ENCODE peak calls at places on chromosomes 7 and 10, in six cellular contexts. O is upper lobe of right lung, J is fibroblast of lung, F is PC-3, V is BE2C, E is iPS DF 6.9. K is an unnamed sample.

GRCh38 chr10:97140284-97140846 is 45.4 kb downstream of the SLIT1 start:
- DNase-seq in O (no peak), J (no peak), F (no peak), V (no peak), E (no peak), K (no peak)

GRCh38 chr10:26612151-26612915 is 85.2 kb upstream of the PDSS1 start:
- DNase-seq in O (no peak), J (no peak), F (no peak), V (no peak), E (no peak), K (no peak)

GRCh38 chr7:134741901-134742635 is 37.4 kb upstream of the CALD1 start:
- DNase-seq in O (no peak), J (no peak), F (no peak), V (no peak), E (peak; percentile 27), K (no peak)

GRCh38 chr7:5646846-5647245 is 134.6 kb downstream of the RNF216 start:
- DNase-seq in O (no peak), J (peak; percentile 71), F (no peak), V (no peak), E (no peak), K (no peak)

GRCh38 chr10:92087750-92088395 is 164.3 kb downstream of the BTAF1 start:
- DNase-seq in O (no peak), J (peak; percentile 86), F (peak; percentile 89), V (peak; percentile 76), E (peak; percentile 70), K (peak; percentile 47)

GRCh38 chr10:324593-324992 is 189.3 kb downstream of the ZMYND11 start:
- DNase-seq in O (peak; percentile 33), J (no peak), F (no peak), V (no peak), E (no peak), K (no peak)

GRCh38 chr7:17580141-17580540 is 281.7 kb downstream of the AHR start:
- DNase-seq in O (no peak), J (peak; percentile 60), F (peak; percentile 54), V (no peak), E (no peak), K (no peak)

GRCh38 chr7:77657427-77658331 is 38.6 kb upstream of the RSBN1L start:
- DNase-seq in O (no peak), J (peak; percentile 61), F (peak; percentile 74), V (peak; percentile 24), E (no peak), K (no peak)

GRCh38 chr10:82160291-82160690 is 285.3 kb downstream of the NRG3 start:
- DNase-seq in O (no peak), J (no peak), F (no peak), V (no peak), E (no peak), K (no peak)

GRCh38 chr10:7480742-7481381 is 70.0 kb upstream of the SFMBT2 start:
- DNase-seq in O (no peak), J (no peak), F (no peak), V (no peak), E (no peak), K (no peak)

GRCh38 chr10:69866688-69867461 is 65.2 kb downstream of the COL13A1 start:
- DNase-seq in O (no peak), J (peak; percentile 76), F (no peak), V (peak; percentile 49), E (no peak), K (no peak)

GRCh38 chr10:93600861-93601773 is at the start of gene RBP4:
- DNase-seq in O (peak; percentile 69), J (peak; percentile 33), F (peak; percentile 30), V (peak; percentile 13), E (no peak), K (no peak)

GRCh38 chr10:117391436-117392205 is 16.4 kb upstream of the PDZD8 start:
- DNase-seq in O (no peak), J (no peak), F (no peak), V (no peak), E (no peak), K (no peak)

GRCh38 chr10:49679480-49679893 is at the start of gene C10orf53:
- DNase-seq in O (no peak), J (peak; percentile 37), F (no peak), V (peak; percentile 90), E (peak; percentile 41), K (no peak)

GRCh38 chr7:23268746-23269145 is 22.2 kb downstream of the GPNMB start:
- DNase-seq in O (no peak), J (no peak), F (peak; percentile 52), V (no peak), E (no peak), K (no peak)

GRCh38 chr7:41984888-41985287 is 252.1 kb downstream of the GLI3 start:
- DNase-seq in O (no peak), J (peak; percentile 73), F (peak; percentile 37), V (no peak), E (no peak), K (no peak)

GRCh38 chr10:86233131-86233530 is 133.5 kb downstream of the GRID1 start:
- DNase-seq in O (no peak), J (no peak), F (no peak), V (peak; percentile 32), E (no peak), K (no peak)

GRCh38 chr7:46764100-46764941 is 817.6 kb downstream of the TNS3 start:
- DNase-seq in O (no peak), J (peak; percentile 97), F (peak; percentile 97), V (peak; percentile 90), E (no peak), K (peak; percentile 30)

GRCh38 chr10:11011966-11012365 is 5.7 kb upstream of the CELF2 start:
- DNase-seq in O (no peak), J (no peak), F (no peak), V (no peak), E (no peak), K (no peak)

GRCh38 chr10:119022846-119023552 is 6.5 kb upstream of the NANOS1 start:
- DNase-seq in O (no peak), J (peak; percentile 72), F (peak; percentile 82), V (peak; percentile 54), E (no peak), K (no peak)

DNA sequence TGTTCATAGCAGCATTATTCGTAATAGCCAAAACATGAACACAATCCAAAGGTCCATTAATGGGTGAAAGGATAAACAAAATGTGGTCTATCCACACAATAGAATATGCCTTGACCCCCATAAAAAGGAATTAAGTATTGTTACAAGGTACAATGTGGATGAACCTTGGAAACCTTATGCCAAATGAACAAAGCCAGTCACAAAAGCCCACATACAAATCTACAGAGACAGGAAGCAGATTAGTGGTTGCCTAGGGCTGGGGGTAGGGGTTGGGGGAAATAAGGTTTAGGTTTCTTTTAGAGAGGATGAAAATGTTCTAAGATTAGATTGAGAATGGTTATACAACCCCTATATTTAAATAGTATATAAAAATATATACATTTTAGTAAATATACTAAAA is 34.8 kb downstream of the PIP4K2A start:
- DNase-seq in O (no peak), J (no peak), F (no peak), V (no peak), E (no peak), K (no peak)
- H3K4me1 ChIP-seq in O (peaks cover 52% of the 10 kb centered on the region), J (peaks cover 6% of the 10 kb centered on the region), F (peaks cover 44% of the 10 kb centered on the region), V (peaks cover 29% of the 10 kb centered on the region), E (peaks cover 8% of the 10 kb centered on the region), K (peaks cover 29% of the 10 kb centered on the region)

GRCh38 chr10:129758180-129758579 is 205.9 kb downstream of the EBF3 start:
- DNase-seq in O (peak; percentile 29), J (no peak), F (no peak), V (no peak), E (no peak), K (no peak)

GRCh38 chr10:129756912-129757861 is 206.9 kb downstream of the EBF3 start:
- DNase-seq in O (peak; percentile 62), J (no peak), F (no peak), V (no peak), E (no peak), K (peak; percentile 20)

GRCh38 chr10:129755075-129756020 is 208.7 kb downstream of the EBF3 start:
- DNase-seq in O (peak; percentile 34), J (no peak), F (no peak), V (no peak), E (no peak), K (no peak)

GRCh38 chr10:129758591-129759021 is 205.5 kb downstream of the EBF3 start:
- DNase-seq in O (no peak), J (no peak), F (no peak), V (no peak), E (no peak), K (no peak)

GRCh38 chr10:129754211-129755050 is 209.6 kb downstream of the EBF3 start:
- DNase-seq in O (no peak), J (no peak), F (no peak), V (no peak), E (no peak), K (no peak)
- H3K4me1 ChIP-seq in O (no peaks in the 10 kb centered on the region), J (no peaks in the 10 kb centered on the region), F (no peaks in the 10 kb centered on the region), V (no peaks in the 10 kb centered on the region), E (no peaks in the 10 kb centered on the region), K (no peaks in the 10 kb centered on the region)

DNA sequence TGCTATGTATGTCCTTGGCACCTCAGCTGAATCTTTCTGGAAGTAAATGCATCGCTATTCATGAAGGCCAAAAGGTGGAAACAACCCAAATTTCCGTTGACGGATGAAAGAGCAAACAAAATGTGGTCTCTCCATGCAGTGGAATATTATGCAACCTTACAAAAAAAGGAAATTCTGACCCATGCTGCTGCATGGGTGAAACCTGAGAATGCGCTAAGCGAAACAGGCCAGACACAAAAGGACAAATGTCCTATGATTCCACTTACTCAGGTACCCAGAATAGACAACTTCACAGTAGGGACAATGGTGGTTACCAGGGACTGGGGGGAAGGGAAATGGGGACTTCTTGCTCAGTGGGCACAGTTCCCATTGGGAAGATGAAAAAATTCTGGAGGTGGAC is 158.8 kb downstream of the CAMK1D start:
- DNase-seq in O (no peak), J (no peak), F (no peak), V (no peak), E (no peak), K (no peak)
- H3K4me1 ChIP-seq in O (no peaks in the 10 kb centered on the region), J (no peaks in the 10 kb centered on the region), F (no peaks in the 10 kb centered on the region), V (no peaks in the 10 kb centered on the region), E (no peaks in the 10 kb centered on the region), K (no peaks in the 10 kb centered on the region)

GRCh38 chr7:157692156-157693011 is 355.6 kb downstream of the DNAJB6 start:
- DNase-seq in O (peak; percentile 56), J (no peak), F (no peak), V (no peak), E (no peak), K (no peak)

GRCh38 chr7:157691521-157692155 is 354.8 kb downstream of the DNAJB6 start:
- DNase-seq in O (peak; percentile 63), J (no peak), F (no peak), V (no peak), E (no peak), K (no peak)

GRCh38 chr7:157689269-157690057 is 352.7 kb downstream of the DNAJB6 start:
- DNase-seq in O (peak; percentile 48), J (no peak), F (no peak), V (no peak), E (no peak), K (no peak)

GRCh38 chr7:157690058-157690832 is 353.4 kb downstream of the DNAJB6 start:
- DNase-seq in O (peak; percentile 48), J (no peak), F (no peak), V (no peak), E (no peak), K (no peak)

GRCh38 chr7:157690833-157691382 is 354.1 kb downstream of the DNAJB6 start:
- DNase-seq in O (peak; percentile 40), J (peak; percentile 57), F (peak; percentile 77), V (no peak), E (no peak), K (peak; percentile 58)
- H3K4me1 ChIP-seq in O (peaks cover 10% of the 10 kb centered on the region), J (no peaks in the 10 kb centered on the region), F (peaks cover 8% of the 10 kb centered on the region), V (no peaks in the 10 kb centered on the region), E (no peaks in the 10 kb centered on the region), K (no peaks in the 10 kb centered on the region)

K was measured in tibial nerve.